ENCODE peak calls at places on chromosomes 7 and 10, in nine cellular contexts. One of them, this sample, is unnamed.

GRCh38 chr7:92765725-92766124 is 70.6 kb downstream of the CDK6 start:
- DNase-seq in astrocyte of the spinal cord: peak; percentile 76
- DNase-seq in C1 segment of cervical spinal cord: no peak
- DNase-seq in occipital lobe: no peak
- DNase-seq in activated naive CD4-positive, alpha-beta T cell treated with anti-CD3 and anti-CD28 coated beads, Interleukin-2, amount 50 U/mL, for 16 hours: no peak
- DNase-seq in hippocampal formation: no peak
- DNase-seq in dorsolateral prefrontal cortex: no peak
- DNase-seq in NCI-H1105: no peak
- DNase-seq in A549: peak; percentile 85
- DNase-seq in this sample: peak; percentile 85

GRCh38 chr10:44195120-44196007 is 189.5 kb downstream of the CXCL12 start:
- DNase-seq in C1 segment of cervical spinal cord: no peak
- DNase-seq in astrocyte of the spinal cord: peak; percentile 96
- DNase-seq in occipital lobe: no peak
- DNase-seq in dorsolateral prefrontal cortex: no peak
- DNase-seq in NCI-H1105: no peak
- DNase-seq in A549: peak; percentile 29
- DNase-seq in hippocampal formation: no peak
- DNase-seq in activated naive CD4-positive, alpha-beta T cell treated with anti-CD3 and anti-CD28 coated beads, Interleukin-2, amount 50 U/mL, for 16 hours: no peak
- DNase-seq in this sample: peak; percentile 92

GRCh38 chr7:45017253-45017652 is 17.3 kb downstream of the CCM2 start:
- DNase-seq in astrocyte of the spinal cord: no peak
- DNase-seq in occipital lobe: no peak
- DNase-seq in activated naive CD4-positive, alpha-beta T cell treated with anti-CD3 and anti-CD28 coated beads, Interleukin-2, amount 50 U/mL, for 16 hours: no peak
- DNase-seq in hippocampal formation: no peak
- DNase-seq in NCI-H1105: no peak
- DNase-seq in A549: no peak
- DNase-seq in C1 segment of cervical spinal cord: no peak
- DNase-seq in dorsolateral prefrontal cortex: no peak
- DNase-seq in this sample: no peak

GRCh38 chr10:21552638-21553037 is 18.6 kb downstream of the MLLT10 start:
- DNase-seq in hippocampal formation: no peak
- DNase-seq in NCI-H1105: no peak
- DNase-seq in A549: no peak
- DNase-seq in activated naive CD4-positive, alpha-beta T cell treated with anti-CD3 and anti-CD28 coated beads, Interleukin-2, amount 50 U/mL, for 16 hours: no peak
- DNase-seq in astrocyte of the spinal cord: no peak
- DNase-seq in C1 segment of cervical spinal cord: no peak
- DNase-seq in dorsolateral prefrontal cortex: no peak
- DNase-seq in occipital lobe: no peak
- DNase-seq in this sample: no peak

GRCh38 chr7:153858335-153858734 is 193.9 kb upstream of the DPP6 start:
- DNase-seq in dorsolateral prefrontal cortex: peak; percentile 59
- DNase-seq in astrocyte of the spinal cord: peak; percentile 50
- DNase-seq in activated naive CD4-positive, alpha-beta T cell treated with anti-CD3 and anti-CD28 coated beads, Interleukin-2, amount 50 U/mL, for 16 hours: no peak
- DNase-seq in hippocampal formation: no peak
- DNase-seq in occipital lobe: peak; percentile 14
- DNase-seq in C1 segment of cervical spinal cord: no peak
- DNase-seq in NCI-H1105: no peak
- DNase-seq in A549: no peak
- DNase-seq in this sample: no peak

GRCh38 chr10:74924251-74924954 is 98.0 kb downstream of the KAT6B start:
- DNase-seq in activated naive CD4-positive, alpha-beta T cell treated with anti-CD3 and anti-CD28 coated beads, Interleukin-2, amount 50 U/mL, for 16 hours: no peak
- DNase-seq in hippocampal formation: no peak
- DNase-seq in astrocyte of the spinal cord: peak; percentile 89
- DNase-seq in dorsolateral prefrontal cortex: no peak
- DNase-seq in A549: peak; percentile 28
- DNase-seq in NCI-H1105: no peak
- DNase-seq in occipital lobe: no peak
- DNase-seq in C1 segment of cervical spinal cord: no peak
- DNase-seq in this sample: peak; percentile 55

GRCh38 chr10:73529089-73529832 is 33.4 kb upstream of the PPP3CB start:
- DNase-seq in NCI-H1105: peak; percentile 58
- DNase-seq in A549: peak; percentile 80
- DNase-seq in C1 segment of cervical spinal cord: no peak
- DNase-seq in occipital lobe: no peak
- DNase-seq in activated naive CD4-positive, alpha-beta T cell treated with anti-CD3 and anti-CD28 coated beads, Interleukin-2, amount 50 U/mL, for 16 hours: peak; percentile 29
- DNase-seq in astrocyte of the spinal cord: peak; percentile 78
- DNase-seq in dorsolateral prefrontal cortex: peak; percentile 53
- DNase-seq in hippocampal formation: peak; percentile 89
- DNase-seq in this sample: peak; percentile 61

GRCh38 chr10:88657901-88658300 is 6.3 kb upstream of the LIPF start:
- DNase-seq in A549: no peak
- DNase-seq in NCI-H1105: no peak
- DNase-seq in hippocampal formation: no peak
- DNase-seq in C1 segment of cervical spinal cord: no peak
- DNase-seq in activated naive CD4-positive, alpha-beta T cell treated with anti-CD3 and anti-CD28 coated beads, Interleukin-2, amount 50 U/mL, for 16 hours: no peak
- DNase-seq in dorsolateral prefrontal cortex: no peak
- DNase-seq in occipital lobe: no peak
- DNase-seq in astrocyte of the spinal cord: peak; percentile 44
- DNase-seq in this sample: peak; percentile 78

GRCh38 chr10:30371954-30372353 is 22.9 kb upstream of the MTPAP start:
- DNase-seq in astrocyte of the spinal cord: peak; percentile 26
- DNase-seq in C1 segment of cervical spinal cord: no peak
- DNase-seq in NCI-H1105: no peak
- DNase-seq in hippocampal formation: no peak
- DNase-seq in A549: peak; percentile 45
- DNase-seq in dorsolateral prefrontal cortex: no peak
- DNase-seq in activated naive CD4-positive, alpha-beta T cell treated with anti-CD3 and anti-CD28 coated beads, Interleukin-2, amount 50 U/mL, for 16 hours: no peak
- DNase-seq in occipital lobe: no peak
- DNase-seq in this sample: no peak

GRCh38 chr10:10508241-10508640 is 509.4 kb upstream of the CELF2 start:
- DNase-seq in dorsolateral prefrontal cortex: no peak
- DNase-seq in A549: no peak
- DNase-seq in C1 segment of cervical spinal cord: no peak
- DNase-seq in occipital lobe: no peak
- DNase-seq in astrocyte of the spinal cord: no peak
- DNase-seq in hippocampal formation: no peak
- DNase-seq in activated naive CD4-positive, alpha-beta T cell treated with anti-CD3 and anti-CD28 coated beads, Interleukin-2, amount 50 U/mL, for 16 hours: no peak
- DNase-seq in NCI-H1105: no peak
- DNase-seq in this sample: no peak

GRCh38 chr7:738723-739454 is 11.8 kb upstream of the PRKAR1B start:
- DNase-seq in dorsolateral prefrontal cortex: no peak
- DNase-seq in NCI-H1105: no peak
- DNase-seq in occipital lobe: no peak
- DNase-seq in A549: no peak
- DNase-seq in astrocyte of the spinal cord: no peak
- DNase-seq in activated naive CD4-positive, alpha-beta T cell treated with anti-CD3 and anti-CD28 coated beads, Interleukin-2, amount 50 U/mL, for 16 hours: no peak
- DNase-seq in C1 segment of cervical spinal cord: no peak
- DNase-seq in hippocampal formation: no peak
- DNase-seq in this sample: no peak

GRCh38 chr7:158272091-158272490 is 315.5 kb downstream of the PTPRN2 start:
- DNase-seq in hippocampal formation: no peak
- DNase-seq in occipital lobe: no peak
- DNase-seq in activated naive CD4-positive, alpha-beta T cell treated with anti-CD3 and anti-CD28 coated beads, Interleukin-2, amount 50 U/mL, for 16 hours: no peak
- DNase-seq in NCI-H1105: no peak
- DNase-seq in astrocyte of the spinal cord: no peak
- DNase-seq in C1 segment of cervical spinal cord: no peak
- DNase-seq in A549: no peak
- DNase-seq in dorsolateral prefrontal cortex: no peak
- DNase-seq in this sample: no peak

GRCh38 chr7:90726623-90727022 is 130.5 kb downstream of the CDK14 start:
- DNase-seq in A549: no peak
- DNase-seq in C1 segment of cervical spinal cord: no peak
- DNase-seq in NCI-H1105: no peak
- DNase-seq in astrocyte of the spinal cord: peak; percentile 35
- DNase-seq in occipital lobe: no peak
- DNase-seq in hippocampal formation: no peak
- DNase-seq in activated naive CD4-positive, alpha-beta T cell treated with anti-CD3 and anti-CD28 coated beads, Interleukin-2, amount 50 U/mL, for 16 hours: no peak
- DNase-seq in dorsolateral prefrontal cortex: no peak
- DNase-seq in this sample: peak; percentile 45

GRCh38 chr10:99784025-99784730 is 1.7 kb downstream of the ABCC2 start:
- DNase-seq in A549: peak; percentile 69
- DNase-seq in dorsolateral prefrontal cortex: no peak
- DNase-seq in astrocyte of the spinal cord: peak; percentile 93
- DNase-seq in NCI-H1105: no peak
- DNase-seq in C1 segment of cervical spinal cord: no peak
- DNase-seq in hippocampal formation: no peak
- DNase-seq in occipital lobe: no peak
- DNase-seq in activated naive CD4-positive, alpha-beta T cell treated with anti-CD3 and anti-CD28 coated beads, Interleukin-2, amount 50 U/mL, for 16 hours: no peak
- DNase-seq in this sample: peak; percentile 80

GRCh38 chr7:112987171-112987570 is 99.5 kb downstream of the GPR85 start:
- DNase-seq in hippocampal formation: no peak
- DNase-seq in occipital lobe: no peak
- DNase-seq in C1 segment of cervical spinal cord: no peak
- DNase-seq in astrocyte of the spinal cord: no peak
- DNase-seq in activated naive CD4-positive, alpha-beta T cell treated with anti-CD3 and anti-CD28 coated beads, Interleukin-2, amount 50 U/mL, for 16 hours: no peak
- DNase-seq in dorsolateral prefrontal cortex: no peak
- DNase-seq in NCI-H1105: no peak
- DNase-seq in A549: no peak
- DNase-seq in this sample: no peak

GRCh38 chr7:130553398-130554029 is 61.6 kb downstream of the MEST start:
- DNase-seq in NCI-H1105: no peak
- DNase-seq in occipital lobe: no peak
- DNase-seq in astrocyte of the spinal cord: no peak
- DNase-seq in hippocampal formation: no peak
- DNase-seq in A549: no peak
- DNase-seq in C1 segment of cervical spinal cord: no peak
- DNase-seq in dorsolateral prefrontal cortex: no peak
- DNase-seq in activated naive CD4-positive, alpha-beta T cell treated with anti-CD3 and anti-CD28 coated beads, Interleukin-2, amount 50 U/mL, for 16 hours: no peak
- DNase-seq in this sample: no peak

GRCh38 chr7:159213253-159213652 is 68.6 kb upstream of the VIPR2 start:
- DNase-seq in astrocyte of the spinal cord: no peak
- DNase-seq in activated naive CD4-positive, alpha-beta T cell treated with anti-CD3 and anti-CD28 coated beads, Interleukin-2, amount 50 U/mL, for 16 hours: no peak
- DNase-seq in occipital lobe: no peak
- DNase-seq in hippocampal formation: no peak
- DNase-seq in NCI-H1105: no peak
- DNase-seq in C1 segment of cervical spinal cord: no peak
- DNase-seq in A549: no peak
- DNase-seq in dorsolateral prefrontal cortex: no peak
- DNase-seq in this sample: no peak

GRCh38 chr10:75498866-75499265 is 67.4 kb downstream of the LRMDA start:
- DNase-seq in activated naive CD4-positive, alpha-beta T cell treated with anti-CD3 and anti-CD28 coated beads, Interleukin-2, amount 50 U/mL, for 16 hours: no peak
- DNase-seq in hippocampal formation: no peak
- DNase-seq in astrocyte of the spinal cord: no peak
- DNase-seq in C1 segment of cervical spinal cord: no peak
- DNase-seq in NCI-H1105: no peak
- DNase-seq in A549: no peak
- DNase-seq in occipital lobe: no peak
- DNase-seq in dorsolateral prefrontal cortex: no peak
- DNase-seq in this sample: no peak

GRCh38 chr10:5484205-5484604 is 15.2 kb downstream of the CALML5 start:
- DNase-seq in activated naive CD4-positive, alpha-beta T cell treated with anti-CD3 and anti-CD28 coated beads, Interleukin-2, amount 50 U/mL, for 16 hours: no peak
- DNase-seq in occipital lobe: no peak
- DNase-seq in A549: no peak
- DNase-seq in NCI-H1105: no peak
- DNase-seq in hippocampal formation: no peak
- DNase-seq in dorsolateral prefrontal cortex: no peak
- DNase-seq in astrocyte of the spinal cord: no peak
- DNase-seq in C1 segment of cervical spinal cord: no peak
- DNase-seq in this sample: no peak

GRCh38 chr10:57898231-57898630 is 369.5 kb downstream of the IPMK start:
- DNase-seq in A549: no peak
- DNase-seq in occipital lobe: no peak
- DNase-seq in hippocampal formation: no peak
- DNase-seq in NCI-H1105: no peak
- DNase-seq in C1 segment of cervical spinal cord: no peak
- DNase-seq in dorsolateral prefrontal cortex: no peak
- DNase-seq in astrocyte of the spinal cord: no peak
- DNase-seq in activated naive CD4-positive, alpha-beta T cell treated with anti-CD3 and anti-CD28 coated beads, Interleukin-2, amount 50 U/mL, for 16 hours: no peak
- DNase-seq in this sample: no peak

GRCh38 chr7:138205614-138206150 is 129.4 kb downstream of the AKR1D1 start:
- DNase-seq in dorsolateral prefrontal cortex: no peak
- DNase-seq in C1 segment of cervical spinal cord: no peak
- DNase-seq in occipital lobe: no peak
- DNase-seq in hippocampal formation: no peak
- DNase-seq in astrocyte of the spinal cord: no peak
- DNase-seq in A549: no peak
- DNase-seq in activated naive CD4-positive, alpha-beta T cell treated with anti-CD3 and anti-CD28 coated beads, Interleukin-2, amount 50 U/mL, for 16 hours: no peak
- DNase-seq in NCI-H1105: no peak
- DNase-seq in this sample: peak; percentile 20

GRCh38 chr7:105581066-105581811 is at the start of gene EFCAB10:
- DNase-seq in astrocyte of the spinal cord: peak; percentile 60
- DNase-seq in dorsolateral prefrontal cortex: peak; percentile 84
- DNase-seq in occipital lobe: peak; percentile 66
- DNase-seq in A549: peak; percentile 88
- DNase-seq in C1 segment of cervical spinal cord: peak; percentile 35
- DNase-seq in hippocampal formation: peak; percentile 53
- DNase-seq in activated naive CD4-positive, alpha-beta T cell treated with anti-CD3 and anti-CD28 coated beads, Interleukin-2, amount 50 U/mL, for 16 hours: peak; percentile 42
- DNase-seq in NCI-H1105: peak; percentile 92
- DNase-seq in this sample: peak; percentile 68

GRCh38 chr10:11663763-11664555 is 52.5 kb upstream of the USP6NL start:
- DNase-seq in astrocyte of the spinal cord: no peak
- DNase-seq in hippocampal formation: no peak
- DNase-seq in A549: no peak
- DNase-seq in NCI-H1105: no peak
- DNase-seq in dorsolateral prefrontal cortex: no peak
- DNase-seq in occipital lobe: no peak
- DNase-seq in activated naive CD4-positive, alpha-beta T cell treated with anti-CD3 and anti-CD28 coated beads, Interleukin-2, amount 50 U/mL, for 16 hours: no peak
- DNase-seq in C1 segment of cervical spinal cord: no peak
- DNase-seq in this sample: no peak